ENCODE peak calls at places on chromosomes 2 and 18, in eight cellular contexts. Z is T follicular helper cell, L is GM23338, W is hypothalamus, U is GM12865, V is HTR-8/SVneo, H is RWPE2, O is fibroblast of the conjunctiva. I is an unnamed sample.

GRCh38 chr2:71555798-71556454 is 102.6 kb downstream of the DYSF start:
- DNase-seq in Z (no peak), L (no peak), W (no peak), U (no peak), V (no peak), H (no peak), O (no peak), I (no peak)

GRCh38 chr2:43133708-43134570 is 92.5 kb downstream of the ZFP36L2 start:
- DNase-seq in Z (peak; percentile 79), L (no peak), W (no peak), U (peak; percentile 78), V (no peak), H (peak; percentile 36), O (no peak), I (no peak)

GRCh38 chr2:202114798-202115197 is 41.7 kb downstream of the KIAA2012 start:
- DNase-seq in Z (no peak), L (no peak), W (no peak), U (no peak), V (no peak), H (no peak), O (no peak), I (no peak)

GRCh38 chr2:119837350-119837749 is 77.6 kb downstream of the PTPN4 start:
- DNase-seq in Z (no peak), L (no peak), W (no peak), U (no peak), V (no peak), H (no peak), O (no peak), I (no peak)

GRCh38 chr2:201260302-201260800 is at the start of gene CASP8:
- DNase-seq in Z (peak; percentile 66), L (no peak), W (no peak), U (peak; percentile 76), V (peak; percentile 59), H (no peak), O (peak; percentile 21), I (no peak)

GRCh38 chr2:31736695-31737454 is 156.1 kb upstream of the SRD5A2 start:
- DNase-seq in Z (no peak), L (no peak), W (no peak), U (no peak), V (no peak), H (no peak), O (no peak), I (peak; percentile 14)

GRCh38 chr2:172431428-172431827 is 4.0 kb downstream of the ITGA6 start:
- DNase-seq in Z (no peak), L (no peak), W (no peak), U (no peak), V (no peak), H (no peak), O (no peak), I (no peak)

GRCh38 chr18:25229080-25229479 is 122.9 kb downstream of the ZNF521 start:
- DNase-seq in Z (no peak), L (no peak), W (no peak), U (no peak), V (no peak), H (no peak), O (peak; percentile 74), I (no peak)

GRCh38 chr2:225104321-225104720 is 62.1 kb upstream of the DOCK10 start:
- DNase-seq in Z (no peak), L (no peak), W (no peak), U (no peak), V (no peak), H (no peak), O (no peak), I (no peak)

GRCh38 chr18:57437782-57438668 is 2.9 kb downstream of the ONECUT2 start:
- DNase-seq in Z (no peak), L (peak; percentile 96), W (no peak), U (peak; percentile 40), V (peak; percentile 33), H (peak; percentile 67), O (peak; percentile 27), I (no peak)

GRCh38 chr18:46630991-46631390 is 26.0 kb downstream of the LOXHD1 start:
- DNase-seq in Z (no peak), L (no peak), W (no peak), U (no peak), V (no peak), H (no peak), O (no peak), I (no peak)

GRCh38 chr2:127051116-127051779 is 55.7 kb downstream of the BIN1 start:
- DNase-seq in Z (no peak), L (no peak), W (no peak), U (no peak), V (no peak), H (no peak), O (no peak), I (no peak)

GRCh38 chr18:7261199-7261598 is 30.3 kb downstream of the LRRC30 start:
- DNase-seq in Z (no peak), L (no peak), W (no peak), U (no peak), V (no peak), H (no peak), O (no peak), I (no peak)

GRCh38 chr2:174341995-174342571 is 7.3 kb downstream of the SP9 start:
- DNase-seq in Z (no peak), L (peak; percentile 41), W (no peak), U (no peak), V (no peak), H (no peak), O (no peak), I (no peak)

GRCh38 chr2:143607446-143608110 is 478.4 kb downstream of the ARHGAP15 start:
- DNase-seq in Z (no peak), L (peak; percentile 71), W (no peak), U (no peak), V (no peak), H (no peak), O (no peak), I (no peak)

GRCh38 chr2:189379287-189379630 is 62.0 kb upstream of the WDR75 start:
- DNase-seq in Z (no peak), L (peak; percentile 69), W (no peak), U (no peak), V (peak; percentile 37), H (no peak), O (no peak), I (no peak)

GRCh38 chr2:144583741-144584453 is 64.0 kb upstream of the ZEB2 start:
- DNase-seq in Z (no peak), L (no peak), W (no peak), U (no peak), V (no peak), H (no peak), O (peak; percentile 65), I (peak; percentile 29)

GRCh38 chr2:47654790-47655562 is 128.0 kb upstream of the MSH6 start:
- DNase-seq in Z (no peak), L (peak; percentile 51), W (no peak), U (peak; percentile 87), V (no peak), H (no peak), O (no peak), I (no peak)